ENCODE peak calls at places on chromosomes 3 and 15, in four cellular contexts. E is NCI-H1417, V is colonic mucosa, N is neural crest cell. I is an unnamed sample.

GRCh38 chr15:48693474-48693873 is 48.0 kb upstream of the FBN1 start:
- DNase-seq in E (no peak), V (no peak), N (no peak), I (no peak)

GRCh38 chr3:41331023-41331422 is 131.7 kb downstream of the CTNNB1 start:
- DNase-seq in E (no peak), V (no peak), N (no peak), I (no peak)

GRCh38 chr3:102532901-102533300 is 98.1 kb downstream of the ZPLD1 start:
- DNase-seq in E (no peak), V (no peak), N (no peak), I (no peak)

GRCh38 chr15:59194639-59195325 is 11.9 kb upstream of the LDHAL6B start:
- DNase-seq in E (no peak), V (no peak), N (no peak), I (no peak)

GRCh38 chr3:181715601-181716340 is 4.0 kb downstream of the SOX2 start:
- DNase-seq in E (peak; percentile 79), V (no peak), N (no peak), I (no peak)

GRCh38 chr3:57822686-57823085 is 66.6 kb downstream of the SLMAP start:
- DNase-seq in E (no peak), V (no peak), N (no peak), I (no peak)

GRCh38 chr15:76163429-76164020 is 103.7 kb downstream of the TMEM266 start:
- DNase-seq in E (no peak), V (peak; percentile 63), N (no peak), I (peak; percentile 44)

GRCh38 chr15:49906976-49907375 is 212.1 kb downstream of the ATP8B4 start:
- DNase-seq in E (no peak), V (no peak), N (no peak), I (no peak)

GRCh38 chr15:74179983-74180688 is 6.6 kb downstream of the ISLR start:
- DNase-seq in E (no peak), V (no peak), N (no peak), I (no peak)

GRCh38 chr15:71294636-71295241 is 179.5 kb downstream of the THSD4 start:
- DNase-seq in E (no peak), V (peak; percentile 88), N (no peak), I (peak; percentile 89)

GRCh38 chr3:104673981-104674380 is 692.7 kb upstream of the ALCAM start:
- DNase-seq in E (no peak), V (no peak), N (no peak), I (no peak)

GRCh38 chr15:62940755-62941361 is 101.7 kb upstream of the TPM1 start:
- DNase-seq in E (no peak), V (peak; percentile 53), N (no peak), I (peak; percentile 49)

GRCh38 chr15:43093026-43093425 is 12.8 kb downstream of the UBR1 start:
- DNase-seq in E (no peak), V (no peak), N (no peak), I (no peak)

GRCh38 chr3:127680146-127680661 is 7.5 kb downstream of the ABTB1 start:
- DNase-seq in E (no peak), V (no peak), N (no peak), I (no peak)

GRCh38 chr3:120661106-120661962 is 20.7 kb downstream of the HGD start:
- DNase-seq in E (no peak), V (no peak), N (no peak), I (no peak)

GRCh38 chr3:188656196-188656982 is 502.4 kb downstream of the LPP start:
- DNase-seq in E (no peak), V (no peak), N (no peak), I (no peak)

I was measured in left colon.